ENCODE peak calls at places on chromosomes 13 and 19, in ten cellular contexts. W, Z, B, O, K, U, R, J, G and T are unnamed samples. For H3K4me1, the result is how much of the 10 kb centered on the place peaks cover.

GRCh38 chr13:42398542-42398941 is 126.6 kb downstream of the AKAP11 start:
- DNase-seq in B (no peak), R (no peak), J (no peak), G (no peak), K (no peak), U (no peak), O (no peak), Z (no peak), W (no peak), T (no peak)

GRCh38 chr13:111515648-111516047 is 195.2 kb downstream of the TEX29 start:
- DNase-seq in K (no peak), Z (no peak), B (no peak), R (no peak), J (no peak), O (no peak), W (no peak), U (peak), G (no peak), T (no peak)

GRCh38 chr13:26280295-26280694 is 26.4 kb downstream of the CDK8 start:
- DNase-seq in U (no peak), G (no peak), R (no peak), J (no peak), O (no peak), W (peak), K (peak), B (no peak), Z (no peak), T (no peak)

GRCh38 chr19:1856698-1857603 is 6.4 kb downstream of the KLF16 start:
- DNase-seq in O (peak), Z (peak), W (peak), B (peak), J (no peak), G (peak), R (no peak), K (peak), U (peak), T (peak)

GRCh38 chr13:44303681-44304432 is 69.8 kb upstream of the SERP2 start:
- DNase-seq in W (no peak), K (no peak), Z (no peak), J (no peak), B (no peak), O (peak), G (peak), U (peak), R (no peak), T (peak)

GRCh38 chr19:55216461-55217198 is 7.3 kb upstream of the PTPRH start:
- DNase-seq in U (peak), O (peak), G (peak), B (peak), R (peak), K (peak), Z (peak), J (no peak), W (peak), T (peak)

GRCh38 chr19:38389957-38390924 is 1.7 kb downstream of the SPRED3 start:
- DNase-seq in J (no peak), U (no peak), G (no peak), W (no peak), Z (peak), K (no peak), R (no peak), B (no peak), O (no peak), T (no peak)

GRCh38 chr13:36353001-36353400 is 6.8 kb upstream of the SPART start:
- DNase-seq in O (no peak), Z (no peak), J (no peak), U (no peak), G (no peak), B (no peak), W (no peak), R (no peak), K (peak), T (no peak)

GRCh38 chr13:68380041-68380973 is 1150.2 kb upstream of the PCDH9 start:
- DNase-seq in J (no peak), U (no peak), G (no peak), B (no peak), R (no peak), Z (no peak), K (no peak), W (no peak), O (no peak), T (no peak)

GRCh38 chr13:106096661-106097092 is 438.8 kb downstream of the EFNB2 start:
- DNase-seq in G (no peak), J (no peak), U (no peak), O (no peak), K (no peak), Z (no peak), R (no peak), W (peak), B (no peak), T (no peak)

GRCh38 chr13:64817721-64818120 is 2412.4 kb downstream of the PCDH9 start:
- DNase-seq in J (no peak), W (no peak), B (no peak), U (no peak), K (peak), G (no peak), O (no peak), Z (no peak), R (no peak), T (no peak)

GRCh38 chr13:83895994-83896580 is 13.8 kb upstream of the SLITRK1 start:
- DNase-seq in O (no peak), K (peak), U (no peak), J (no peak), Z (no peak), W (peak), B (no peak), R (no peak), G (no peak), T (no peak)

GRCh38 chr19:1882089-1882785 is 3.1 kb downstream of the ABHD17A start:
- DNase-seq in R (no peak), J (no peak), O (no peak), Z (no peak), B (no peak), W (no peak), U (no peak), K (no peak), G (no peak), T (no peak)

GRCh38 chr13:52677823-52678222 is 25.2 kb downstream of the SUGT1 start:
- DNase-seq in J (no peak), O (no peak), Z (no peak), K (no peak), U (no peak), R (no peak), W (no peak), G (no peak), B (no peak), T (no peak)

GRCh38 chr19:12603714-12604113 is 6.9 kb downstream of the ZNF490 start:
- DNase-seq in U (no peak), G (no peak), W (no peak), R (no peak), B (no peak), J (no peak), Z (no peak), O (no peak), K (peak), T (no peak)

GRCh38 chr13:113493315-113493951 is 2.9 kb upstream of the DCUN1D2 start:
- DNase-seq in O (no peak), B (no peak), K (peak), W (peak), Z (no peak), J (no peak), G (no peak), U (no peak), R (peak), T (no peak)

GRCh38 chr13:94416454-94417080 is 62.9 kb downstream of the DCT start:
- DNase-seq in Z (peak), J (no peak), U (no peak), B (no peak), O (no peak), G (no peak), W (peak), R (no peak), K (peak), T (no peak)

GRCh38 chr13:106296723-106297122 is 238.7 kb downstream of the EFNB2 start:
- DNase-seq in U (no peak), O (no peak), K (peak), R (no peak), G (no peak), B (no peak), W (no peak), Z (no peak), J (no peak), T (no peak)

GRCh38 chr13:79490846-79491245 is 9.9 kb downstream of the NDFIP2 start:
- DNase-seq in Z (no peak), U (no peak), B (no peak), G (no peak), R (no peak), W (no peak), K (peak), O (no peak), J (no peak), T (no peak)

GRCh38 chr13:51613535-51613934 is 29.3 kb downstream of the WDFY2 start:
- DNase-seq in R (no peak), W (no peak), U (no peak), O (no peak), K (no peak), J (no peak), B (no peak), Z (no peak), G (no peak), T (no peak)

GRCh38 chr19:45517641-45518468 is 10.6 kb downstream of the VASP start:
- DNase-seq in G (peak), O (no peak), W (no peak), K (no peak), R (no peak), Z (no peak), U (no peak), B (no peak), J (no peak), T (no peak)

GRCh38 chr13:34708914-34709313 is 233.2 kb upstream of the NBEA start:
- DNase-seq in B (no peak), Z (no peak), J (no peak), O (no peak), U (no peak), W (no peak), R (no peak), K (no peak), G (no peak), T (no peak)

GRCh38 chr19:5078179-5078578 is 109.3 kb downstream of the KDM4B start:
- DNase-seq in O (no peak), U (no peak), B (no peak), W (no peak), Z (no peak), J (no peak), R (no peak), K (no peak), G (no peak), T (no peak)

GRCh38 chr19:2254052-2254872 is 2.0 kb downstream of the JSRP1 start:
- DNase-seq in K (peak), Z (peak), J (no peak), B (no peak), O (no peak), R (no peak), U (no peak), G (no peak), W (no peak), T (no peak)

GRCh38 chr13:81929988-81930387 is 1589.1 kb upstream of the SPRY2 start:
- DNase-seq in U (no peak), K (peak), J (no peak), W (peak), G (no peak), R (no peak), Z (peak), B (no peak), O (no peak), T (no peak)

GRCh38 chr13:94154362-94154761 is 325.1 kb downstream of the DCT start:
- DNase-seq in W (peak), Z (peak), J (no peak), U (no peak), G (peak), O (no peak), K (peak), B (peak), R (no peak), T (no peak)

GRCh38 chr13:35881360-35881759 is 249.8 kb downstream of the DCLK1 start:
- DNase-seq in O (no peak), Z (no peak), G (no peak), R (no peak), J (no peak), K (peak), B (no peak), U (no peak), W (no peak), T (no peak)

GRCh38 chr19:16441661-16442071 is 30.1 kb downstream of the EPS15L1 start:
- DNase-seq in B (no peak), J (no peak), O (no peak), G (no peak), R (no peak), Z (peak), U (no peak), K (no peak), W (no peak), T (no peak)

GRCh38 chr19:14843587-14843986 is 5.1 kb downstream of the OR7A10 start:
- DNase-seq in B (no peak), K (no peak), W (no peak), G (no peak), R (no peak), Z (no peak), O (no peak), U (no peak), J (no peak), T (no peak)

GRCh38 chr13:92821324-92821723 is 405.3 kb upstream of the GPC6 start:
- DNase-seq in K (no peak), Z (no peak), O (no peak), W (no peak), R (no peak), U (no peak), B (no peak), G (no peak), J (no peak), T (no peak)

GRCh38 chr13:111904166-111904565 is 162.8 kb upstream of the SOX1 start:
- DNase-seq in W (no peak), O (no peak), B (peak), Z (peak), J (no peak), K (no peak), R (no peak), G (no peak), U (peak), T (no peak)

GRCh38 chr13:48156466-48156865 is 61.6 kb upstream of the MED4 start:
- DNase-seq in Z (peak), U (no peak), O (no peak), R (no peak), W (peak), K (no peak), G (no peak), B (no peak), J (no peak), T (no peak)

GRCh38 chr13:83620535-83621220 is 261.6 kb downstream of the SLITRK1 start:
- DNase-seq in W (peak), Z (no peak), R (no peak), O (no peak), U (no peak), B (no peak), G (no peak), K (peak), J (no peak), T (no peak)

GRCh38 chr19:18542936-18543813 is at the start of gene FKBP8:
- DNase-seq in Z (peak), J (peak), G (peak), B (peak), R (no peak), O (peak), W (peak), K (peak), U (peak), T (peak)

GRCh38 chr19:35551091-35551810 is 5.8 kb downstream of the TMEM147 start:
- DNase-seq in B (no peak), W (no peak), K (no peak), R (no peak), Z (no peak), O (no peak), G (no peak), U (no peak), J (no peak), T (no peak)

GRCh38 chr19:37304190-37304883 is 66.6 kb upstream of the ZNF527 start:
- DNase-seq in Z (peak), K (no peak), J (no peak), O (peak), W (no peak), U (no peak), R (no peak), B (no peak), G (peak), T (peak)
- H3K4me3 ChIP-seq in Z (peak), K (peak), J (no peak), O (peak), W (no peak), U (peak), R (no peak), B (peak), G (peak), T (peak)

GRCh38 chr19:33290956-33291622 is 11.2 kb downstream of the CEBPA start:
- DNase-seq in R (no peak), K (no peak), J (no peak), O (no peak), U (no peak), B (no peak), W (peak), G (peak), Z (no peak), T (no peak)

GRCh38 chr19:33288666-33289065 is 13.7 kb downstream of the CEBPA start:
- DNase-seq in K (no peak), Z (no peak), O (no peak), R (no peak), W (no peak), B (no peak), J (no peak), U (no peak), G (no peak), T (no peak)

GRCh38 chr19:33289261-33289660 is 13.1 kb downstream of the CEBPA start:
- DNase-seq in U (no peak), W (no peak), Z (no peak), R (no peak), B (no peak), O (no peak), J (no peak), G (no peak), K (no peak), T (no peak)

GRCh38 chr19:33291623-33292534 is 10.5 kb downstream of the CEBPA start:
- DNase-seq in W (no peak), O (no peak), R (no peak), B (no peak), J (no peak), Z (no peak), U (no peak), G (peak), K (no peak), T (no peak)

DNA sequence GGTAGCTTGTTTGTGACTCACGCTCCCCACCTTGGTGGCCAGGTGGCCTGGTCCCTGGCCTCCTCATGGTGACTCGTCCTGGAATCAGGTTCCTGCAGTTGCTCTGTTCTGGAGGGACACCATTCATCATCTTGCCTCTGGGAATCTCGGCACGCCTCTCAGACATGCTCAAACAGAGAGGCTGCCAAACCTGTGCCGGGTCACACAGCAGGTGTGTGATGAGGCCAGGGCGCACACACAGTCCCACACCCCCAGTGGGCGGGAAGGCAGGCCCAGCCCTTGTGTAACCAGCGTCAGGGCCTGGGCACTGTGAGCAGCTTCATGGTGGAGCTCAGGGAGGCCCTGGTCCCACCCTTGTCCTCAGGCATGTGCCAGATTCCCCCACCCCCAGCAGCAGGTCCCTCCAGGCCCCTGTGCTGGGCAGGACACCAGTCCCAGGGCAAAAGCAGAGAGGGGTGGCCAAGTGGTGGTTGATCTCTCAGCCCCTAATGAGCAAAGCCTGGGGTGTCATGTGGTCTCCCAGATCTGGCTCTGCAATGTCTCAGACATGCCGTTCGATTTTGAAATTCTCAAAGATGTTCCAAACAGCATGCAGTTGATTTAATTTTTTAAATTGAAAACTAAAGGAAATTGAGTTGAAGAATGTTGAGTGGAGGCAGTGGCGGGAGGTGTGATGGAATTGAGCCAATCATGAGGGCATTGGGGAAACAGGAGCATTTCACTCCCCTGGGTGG is 12.1 kb downstream of the CEBPA start:
- DNase-seq in B (no peak), R (no peak), G (peak), W (peak), Z (no peak), U (no peak), J (no peak), O (no peak), K (no peak), T (no peak)
- H3K4me1 ChIP-seq in B (under half), R (under half), G (under half), W (under half), Z (under half), U (under half), J (under half), O (under half), K (under half), T (under half)

GRCh38 chr19:49489601-49490167 is 2.3 kb downstream of the RPL13A start:
- DNase-seq in U (no peak), K (no peak), B (no peak), W (no peak), J (no peak), Z (no peak), R (no peak), O (no peak), G (no peak), T (no peak)
- TF ChIP-seq CTCF in U (no peak), K (no peak), B (no peak), W (peak), J (peak), Z (peak), R (no peak), O (no peak), G (no peak), T (no peak)

GRCh38 chr19:47598407-47599349 is 10.3 kb upstream of the BICRA start:
- DNase-seq in B (no peak), O (peak), Z (peak), K (peak), G (peak), W (peak), R (peak), J (no peak), U (peak), T (no peak)
- H3K4me3 ChIP-seq in B (no peak), O (peak), Z (peak), K (peak), G (peak), W (peak), R (peak), J (peak), U (peak), T (peak)

GRCh38 chr19:9863759-9864158 is 28.6 kb downstream of the PIN1 start:
- DNase-seq in U (no peak), Z (no peak), W (no peak), B (no peak), O (no peak), J (no peak), G (no peak), R (no peak), K (no peak), T (no peak)

GRCh38 chr19:9865732-9866627 is 30.9 kb downstream of the PIN1 start:
- DNase-seq in U (no peak), Z (no peak), G (no peak), O (no peak), J (no peak), B (no peak), R (no peak), W (no peak), K (no peak), T (no peak)

GRCh38 chr19:9872618-9873242 is 37.6 kb downstream of the PIN1 start:
- DNase-seq in K (no peak), Z (no peak), O (no peak), R (no peak), B (no peak), G (no peak), W (no peak), J (no peak), U (no peak), T (no peak)

GRCh38 chr19:9871626-9872338 is 36.7 kb downstream of the PIN1 start:
- DNase-seq in Z (peak), U (no peak), O (no peak), K (no peak), W (no peak), G (no peak), R (no peak), B (no peak), J (no peak), T (no peak)

DNA sequence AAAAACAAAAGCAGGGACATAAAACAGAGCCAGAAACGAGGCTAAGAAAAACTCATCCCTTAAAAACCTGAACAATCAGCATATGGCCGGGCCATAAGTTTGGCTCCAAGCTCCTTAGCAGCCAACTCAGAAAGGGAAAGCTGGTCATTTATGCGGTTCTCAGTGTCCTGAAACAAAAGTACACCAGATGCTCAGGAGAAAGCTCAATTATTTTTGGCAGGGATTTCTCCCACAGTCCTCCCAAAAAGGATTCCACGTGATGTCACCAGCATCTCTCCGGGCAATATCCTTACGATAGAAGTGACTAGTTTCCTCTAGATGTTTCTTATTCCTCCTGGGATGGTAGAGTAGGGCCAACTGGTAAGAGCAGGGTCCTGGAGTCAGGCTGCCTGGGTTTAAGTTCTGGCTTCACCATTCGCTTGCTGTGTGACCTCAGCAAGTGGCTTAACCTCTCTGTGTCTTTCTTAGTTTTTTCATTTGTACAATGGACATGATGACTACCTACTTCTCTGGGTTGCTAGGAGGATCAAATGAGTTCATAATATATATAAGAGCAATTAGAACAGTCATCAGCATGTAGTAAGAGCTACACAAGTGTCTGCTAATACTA is 34.0 kb downstream of the PIN1 start:
- DNase-seq in G (no peak), O (no peak), W (no peak), R (no peak), K (no peak), Z (no peak), J (no peak), U (no peak), B (no peak), T (no peak)
- H3K4me1 ChIP-seq in G (under half), O (under half), W (under half), R (under half), K (under half), Z (under half), J (under half), U (under half), B (under half), T (under half)

GRCh38 chr13:24865158-24865557 is 101.2 kb downstream of the RNF17 start:
- DNase-seq in W (no peak), K (no peak), R (no peak), B (no peak), O (no peak), J (no peak), G (no peak), Z (no peak), U (no peak), T (no peak)
- TF ChIP-seq CTCF in W (peak), K (peak), R (peak), B (no peak), O (no peak), J (no peak), G (no peak), Z (no peak), U (peak), T (peak)